ENCODE peak calls at places on chromosomes 7 and 10, in four cellular contexts. One of them, this sample, is unnamed.

GRCh38 chr10:68110027-68110426 is 739 bp downstream of the MYPN start:
- DNase-seq in Right ventricle myocardium inferior: no peak
- DNase-seq in activated naive CD8-positive, alpha-beta T cell treated with anti-CD3 and anti-CD28 coated beads, Interleukin-2, amount 50 U/mL, for 16 hours: no peak
- DNase-seq in T-helper 2 cell: no peak
- DNase-seq in this sample: no peak

GRCh38 chr10:13518076-13518692 is 10.6 kb downstream of the BEND7 start:
- DNase-seq in Right ventricle myocardium inferior: no peak
- DNase-seq in activated naive CD8-positive, alpha-beta T cell treated with anti-CD3 and anti-CD28 coated beads, Interleukin-2, amount 50 U/mL, for 16 hours: no peak
- DNase-seq in T-helper 2 cell: no peak
- DNase-seq in this sample: no peak

GRCh38 chr10:131135716-131136115 is 175.8 kb downstream of the TCERG1L start:
- DNase-seq in Right ventricle myocardium inferior: no peak
- DNase-seq in activated naive CD8-positive, alpha-beta T cell treated with anti-CD3 and anti-CD28 coated beads, Interleukin-2, amount 50 U/mL, for 16 hours: no peak
- DNase-seq in T-helper 2 cell: no peak
- DNase-seq in this sample: no peak

GRCh38 chr7:42694894-42695553 is 216.8 kb downstream of the C7orf25 start:
- DNase-seq in Right ventricle myocardium inferior: no peak
- DNase-seq in activated naive CD8-positive, alpha-beta T cell treated with anti-CD3 and anti-CD28 coated beads, Interleukin-2, amount 50 U/mL, for 16 hours: no peak
- DNase-seq in T-helper 2 cell: no peak
- DNase-seq in this sample: no peak

GRCh38 chr10:20624642-20625041 is 272.5 kb downstream of the NEBL start:
- DNase-seq in Right ventricle myocardium inferior: no peak
- DNase-seq in activated naive CD8-positive, alpha-beta T cell treated with anti-CD3 and anti-CD28 coated beads, Interleukin-2, amount 50 U/mL, for 16 hours: no peak
- DNase-seq in T-helper 2 cell: no peak
- DNase-seq in this sample: no peak

GRCh38 chr10:15719062-15719898 is 442 bp downstream of the ITGA8 start:
- DNase-seq in Right ventricle myocardium inferior: no peak
- DNase-seq in activated naive CD8-positive, alpha-beta T cell treated with anti-CD3 and anti-CD28 coated beads, Interleukin-2, amount 50 U/mL, for 16 hours: no peak
- DNase-seq in T-helper 2 cell: no peak
- DNase-seq in this sample: no peak

GRCh38 chr10:132985546-132985900 is 43.2 kb upstream of the CFAP46 start:
- DNase-seq in Right ventricle myocardium inferior: peak; percentile 20
- DNase-seq in activated naive CD8-positive, alpha-beta T cell treated with anti-CD3 and anti-CD28 coated beads, Interleukin-2, amount 50 U/mL, for 16 hours: no peak
- DNase-seq in T-helper 2 cell: no peak
- DNase-seq in this sample: no peak

GRCh38 chr10:95655571-95656290 is 780 bp downstream of the ALDH18A1 start:
- DNase-seq in Right ventricle myocardium inferior: no peak
- DNase-seq in activated naive CD8-positive, alpha-beta T cell treated with anti-CD3 and anti-CD28 coated beads, Interleukin-2, amount 50 U/mL, for 16 hours: no peak
- DNase-seq in T-helper 2 cell: no peak
- DNase-seq in this sample: no peak

GRCh38 chr10:61628875-61629513 is 33.7 kb upstream of the CABCOCO1 start:
- DNase-seq in Right ventricle myocardium inferior: no peak
- DNase-seq in activated naive CD8-positive, alpha-beta T cell treated with anti-CD3 and anti-CD28 coated beads, Interleukin-2, amount 50 U/mL, for 16 hours: no peak
- DNase-seq in T-helper 2 cell: no peak
- DNase-seq in this sample: no peak

GRCh38 chr7:156889746-156890145 is 3.2 kb downstream of the LMBR1 start:
- DNase-seq in Right ventricle myocardium inferior: no peak
- DNase-seq in activated naive CD8-positive, alpha-beta T cell treated with anti-CD3 and anti-CD28 coated beads, Interleukin-2, amount 50 U/mL, for 16 hours: no peak
- DNase-seq in T-helper 2 cell: no peak
- DNase-seq in this sample: no peak

GRCh38 chr7:5459084-5459483 is 35.5 kb upstream of the TNRC18 start:
- DNase-seq in Right ventricle myocardium inferior: no peak
- DNase-seq in activated naive CD8-positive, alpha-beta T cell treated with anti-CD3 and anti-CD28 coated beads, Interleukin-2, amount 50 U/mL, for 16 hours: no peak
- DNase-seq in T-helper 2 cell: no peak
- DNase-seq in this sample: no peak

GRCh38 chr7:128833939-128834310 is 3.7 kb downstream of the FLNC start:
- DNase-seq in Right ventricle myocardium inferior: no peak
- DNase-seq in activated naive CD8-positive, alpha-beta T cell treated with anti-CD3 and anti-CD28 coated beads, Interleukin-2, amount 50 U/mL, for 16 hours: no peak
- DNase-seq in T-helper 2 cell: no peak
- DNase-seq in this sample: no peak

GRCh38 chr7:7183061-7183832 is 903 bp downstream of the C1GALT1 start:
- DNase-seq in Right ventricle myocardium inferior: peak; percentile 78
- DNase-seq in activated naive CD8-positive, alpha-beta T cell treated with anti-CD3 and anti-CD28 coated beads, Interleukin-2, amount 50 U/mL, for 16 hours: no peak
- DNase-seq in T-helper 2 cell: peak; percentile 27
- DNase-seq in this sample: peak; percentile 10

GRCh38 chr10:92590623-92591549 is 2.0 kb upstream of the KIF11 start:
- DNase-seq in Right ventricle myocardium inferior: no peak
- DNase-seq in activated naive CD8-positive, alpha-beta T cell treated with anti-CD3 and anti-CD28 coated beads, Interleukin-2, amount 50 U/mL, for 16 hours: no peak
- DNase-seq in T-helper 2 cell: no peak
- DNase-seq in this sample: no peak

GRCh38 chr7:155440018-155440410 is 17.9 kb upstream of the EN2 start:
- DNase-seq in Right ventricle myocardium inferior: peak; percentile 25
- DNase-seq in activated naive CD8-positive, alpha-beta T cell treated with anti-CD3 and anti-CD28 coated beads, Interleukin-2, amount 50 U/mL, for 16 hours: no peak
- DNase-seq in T-helper 2 cell: no peak
- DNase-seq in this sample: no peak

GRCh38 chr7:81014266-81014665 is 95.4 kb upstream of the SEMA3C start:
- DNase-seq in Right ventricle myocardium inferior: no peak
- DNase-seq in activated naive CD8-positive, alpha-beta T cell treated with anti-CD3 and anti-CD28 coated beads, Interleukin-2, amount 50 U/mL, for 16 hours: no peak
- DNase-seq in T-helper 2 cell: no peak
- DNase-seq in this sample: no peak

GRCh38 chr10:36345770-36346169 is 703.7 kb upstream of the FZD8 start:
- DNase-seq in Right ventricle myocardium inferior: no peak
- DNase-seq in activated naive CD8-positive, alpha-beta T cell treated with anti-CD3 and anti-CD28 coated beads, Interleukin-2, amount 50 U/mL, for 16 hours: no peak
- DNase-seq in T-helper 2 cell: no peak
- DNase-seq in this sample: no peak

GRCh38 chr7:30306977-30307376 is 22.6 kb downstream of the ZNRF2 start:
- DNase-seq in Right ventricle myocardium inferior: no peak
- DNase-seq in activated naive CD8-positive, alpha-beta T cell treated with anti-CD3 and anti-CD28 coated beads, Interleukin-2, amount 50 U/mL, for 16 hours: no peak
- DNase-seq in T-helper 2 cell: no peak
- DNase-seq in this sample: no peak

GRCh38 chr10:124710266-124710881 is 33.8 kb downstream of the FAM53B start:
- DNase-seq in Right ventricle myocardium inferior: peak; percentile 48
- DNase-seq in activated naive CD8-positive, alpha-beta T cell treated with anti-CD3 and anti-CD28 coated beads, Interleukin-2, amount 50 U/mL, for 16 hours: no peak
- DNase-seq in T-helper 2 cell: no peak
- DNase-seq in this sample: no peak

GRCh38 chr10:96666738-96667137 is 53.6 kb downstream of the PIK3AP1 start:
- DNase-seq in Right ventricle myocardium inferior: no peak
- DNase-seq in activated naive CD8-positive, alpha-beta T cell treated with anti-CD3 and anti-CD28 coated beads, Interleukin-2, amount 50 U/mL, for 16 hours: no peak
- DNase-seq in T-helper 2 cell: no peak
- DNase-seq in this sample: no peak

GRCh38 chr7:11548532-11548931 is 283.5 kb downstream of the THSD7A start:
- DNase-seq in Right ventricle myocardium inferior: no peak
- DNase-seq in activated naive CD8-positive, alpha-beta T cell treated with anti-CD3 and anti-CD28 coated beads, Interleukin-2, amount 50 U/mL, for 16 hours: no peak
- DNase-seq in T-helper 2 cell: no peak
- DNase-seq in this sample: no peak

GRCh38 chr7:27110163-27110976 is 7.9 kb upstream of the HOXA2 start:
- DNase-seq in Right ventricle myocardium inferior: no peak
- DNase-seq in activated naive CD8-positive, alpha-beta T cell treated with anti-CD3 and anti-CD28 coated beads, Interleukin-2, amount 50 U/mL, for 16 hours: no peak
- DNase-seq in T-helper 2 cell: no peak
- DNase-seq in this sample: no peak